ENCODE peak calls at places on chromosome 20, in seven cellular contexts. One of them, this sample, is unnamed.

GRCh38 chr20:21981179-21981578 is 275.7 kb downstream of the PAX1 start:
- DNase-seq in MM.1S: no peak
- DNase-seq in PC-3: no peak
- DNase-seq in neural progenitor cell: no peak
- DNase-seq in K562: no peak
- DNase-seq in OCI-LY7: no peak
- DNase-seq in H9: no peak
- DNase-seq in this sample: peak

GRCh38 chr20:12464036-12464435 is 544.7 kb upstream of the SPTLC3 start:
- DNase-seq in PC-3: no peak
- DNase-seq in OCI-LY7: no peak
- DNase-seq in H9: no peak
- DNase-seq in MM.1S: no peak
- DNase-seq in K562: no peak
- DNase-seq in neural progenitor cell: no peak
- DNase-seq in this sample: no peak

GRCh38 chr20:20215976-20216727 is 151.8 kb upstream of the INSM1 start:
- DNase-seq in H9: no peak
- DNase-seq in PC-3: no peak
- DNase-seq in OCI-LY7: no peak
- DNase-seq in neural progenitor cell: no peak
- DNase-seq in K562: no peak
- DNase-seq in MM.1S: no peak
- DNase-seq in this sample: no peak

GRCh38 chr20:2130062-2130591 is 28.5 kb downstream of the STK35 start:
- DNase-seq in K562: no peak
- DNase-seq in H9: no peak
- DNase-seq in PC-3: no peak
- DNase-seq in OCI-LY7: no peak
- DNase-seq in MM.1S: no peak
- DNase-seq in neural progenitor cell: no peak
- DNase-seq in this sample: no peak

GRCh38 chr20:59772931-59773913 is 160.2 kb downstream of the SYCP2 start:
- DNase-seq in neural progenitor cell: no peak
- DNase-seq in PC-3: peak
- DNase-seq in OCI-LY7: no peak
- DNase-seq in MM.1S: no peak
- DNase-seq in K562: no peak
- DNase-seq in H9: peak
- DNase-seq in this sample: peak

GRCh38 chr20:63186528-63187316 is 29.2 kb downstream of the YTHDF1 start:
- DNase-seq in neural progenitor cell: no peak
- DNase-seq in MM.1S: no peak
- DNase-seq in K562: no peak
- DNase-seq in H9: no peak
- DNase-seq in OCI-LY7: no peak
- DNase-seq in PC-3: peak
- DNase-seq in this sample: peak

GRCh38 chr20:38635721-38636285 is 34.2 kb downstream of the ARHGAP40 start:
- DNase-seq in PC-3: peak
- DNase-seq in MM.1S: no peak
- DNase-seq in OCI-LY7: peak
- DNase-seq in K562: peak
- DNase-seq in neural progenitor cell: no peak
- DNase-seq in H9: no peak
- DNase-seq in this sample: no peak

GRCh38 chr20:57811373-57812020 is 101.7 kb upstream of the PMEPA1 start:
- DNase-seq in K562: no peak
- DNase-seq in PC-3: no peak
- DNase-seq in neural progenitor cell: peak
- DNase-seq in H9: no peak
- DNase-seq in OCI-LY7: no peak
- DNase-seq in MM.1S: no peak
- DNase-seq in this sample: peak

GRCh38 chr20:1623501-1624250 is 3.9 kb upstream of the SIRPB1 start:
- DNase-seq in MM.1S: no peak
- DNase-seq in OCI-LY7: no peak
- DNase-seq in PC-3: peak
- DNase-seq in K562: no peak
- DNase-seq in neural progenitor cell: no peak
- DNase-seq in H9: no peak
- DNase-seq in this sample: peak

GRCh38 chr20:58624687-58625086 is 26.4 kb upstream of the STX16 start:
- DNase-seq in H9: no peak
- DNase-seq in neural progenitor cell: no peak
- DNase-seq in OCI-LY7: no peak
- DNase-seq in K562: no peak
- DNase-seq in MM.1S: no peak
- DNase-seq in PC-3: no peak
- DNase-seq in this sample: no peak

GRCh38 chr20:39800548-39800947 is 838.4 kb downstream of the DHX35 start:
- DNase-seq in neural progenitor cell: no peak
- DNase-seq in OCI-LY7: no peak
- DNase-seq in PC-3: no peak
- DNase-seq in MM.1S: peak
- DNase-seq in H9: no peak
- DNase-seq in K562: no peak
- DNase-seq in this sample: peak

GRCh38 chr20:56439784-56440291 is 27.8 kb downstream of the CASS4 start:
- DNase-seq in neural progenitor cell: no peak
- DNase-seq in H9: no peak
- DNase-seq in PC-3: no peak
- DNase-seq in K562: no peak
- DNase-seq in MM.1S: no peak
- DNase-seq in OCI-LY7: no peak
- DNase-seq in this sample: peak

GRCh38 chr20:32327087-32327681 is 30.9 kb upstream of the ASXL1 start:
- DNase-seq in MM.1S: no peak
- DNase-seq in PC-3: no peak
- DNase-seq in K562: peak
- DNase-seq in neural progenitor cell: no peak
- DNase-seq in H9: no peak
- DNase-seq in OCI-LY7: no peak
- DNase-seq in this sample: peak

GRCh38 chr20:53879048-53879684 is 191.2 kb downstream of the BCAS1 start:
- DNase-seq in H9: no peak
- DNase-seq in MM.1S: no peak
- DNase-seq in K562: no peak
- DNase-seq in PC-3: no peak
- DNase-seq in OCI-LY7: no peak
- DNase-seq in neural progenitor cell: no peak
- DNase-seq in this sample: no peak

GRCh38 chr20:53883098-53883762 is 187.2 kb downstream of the BCAS1 start:
- DNase-seq in K562: no peak
- DNase-seq in H9: no peak
- DNase-seq in PC-3: peak
- DNase-seq in neural progenitor cell: no peak
- DNase-seq in OCI-LY7: no peak
- DNase-seq in MM.1S: no peak
- DNase-seq in this sample: no peak

GRCh38 chr20:53878262-53879047 is 191.9 kb downstream of the BCAS1 start:
- DNase-seq in K562: no peak
- DNase-seq in OCI-LY7: no peak
- DNase-seq in PC-3: no peak
- DNase-seq in H9: no peak
- DNase-seq in neural progenitor cell: no peak
- DNase-seq in MM.1S: no peak
- DNase-seq in this sample: peak

GRCh38 chr20:53881362-53881761 is 189.0 kb downstream of the BCAS1 start:
- DNase-seq in OCI-LY7: no peak
- DNase-seq in K562: no peak
- DNase-seq in MM.1S: no peak
- DNase-seq in H9: no peak
- DNase-seq in PC-3: no peak
- DNase-seq in neural progenitor cell: no peak
- DNase-seq in this sample: no peak

GRCh38 chr20:53880108-53880641 is 190.2 kb downstream of the BCAS1 start:
- DNase-seq in neural progenitor cell: no peak
- DNase-seq in MM.1S: no peak
- DNase-seq in K562: no peak
- DNase-seq in H9: no peak
- DNase-seq in PC-3: no peak
- DNase-seq in OCI-LY7: no peak
- DNase-seq in this sample: no peak
- H2AFZ ChIP-seq in neural progenitor cell: no peak
- H2AFZ ChIP-seq in MM.1S: no peak
- H2AFZ ChIP-seq in K562: peak
- H2AFZ ChIP-seq in H9: no peak
- H2AFZ ChIP-seq in PC-3: no peak
- H2AFZ ChIP-seq in OCI-LY7: peak
- H2AFZ ChIP-seq in this sample: peak

DNA sequence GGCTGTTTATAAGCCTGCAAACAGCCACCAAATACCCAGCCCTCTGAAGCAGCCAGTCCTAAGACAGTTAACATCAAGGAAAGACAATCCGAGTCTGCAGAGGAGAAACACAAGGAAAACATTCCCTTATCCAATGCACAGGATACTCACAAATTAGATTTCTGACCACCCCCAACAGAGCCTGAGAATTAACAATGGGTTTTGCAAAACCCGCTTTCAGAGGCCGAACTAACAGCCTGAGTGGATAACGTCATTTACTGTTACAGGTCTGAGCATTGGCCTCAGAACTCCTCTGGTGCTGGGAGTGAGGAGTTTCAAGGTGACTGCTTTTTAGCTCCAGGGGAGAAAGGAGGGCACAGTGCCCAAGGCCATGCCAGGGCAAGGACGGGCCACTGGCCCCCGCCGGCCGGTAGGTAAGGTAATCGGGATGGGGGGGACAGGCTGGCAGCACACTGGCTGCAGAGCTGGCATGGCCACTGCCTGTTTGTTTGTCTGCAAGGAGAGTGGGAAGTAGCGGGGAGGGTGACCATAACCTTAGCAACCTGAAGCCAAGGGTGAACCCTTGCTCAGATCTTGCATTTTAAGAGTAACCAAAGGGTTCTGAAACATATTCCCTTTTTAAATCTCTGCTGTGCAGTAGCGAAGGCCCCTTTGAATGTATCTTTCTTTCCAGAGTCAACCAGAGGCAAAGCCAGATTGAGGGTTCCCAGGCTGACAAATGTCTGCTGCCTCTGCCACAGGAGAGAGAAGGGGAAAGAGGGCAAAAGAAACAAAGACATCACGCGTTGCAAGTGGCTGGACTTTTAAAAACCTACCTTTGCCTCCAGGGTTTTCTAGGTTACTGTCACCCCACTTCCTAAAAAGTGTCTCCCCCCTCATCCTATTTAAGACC is 3.9 kb downstream of the ZMYND8 start:
- DNase-seq in neural progenitor cell: peak
- DNase-seq in MM.1S: peak
- DNase-seq in K562: no peak
- DNase-seq in OCI-LY7: peak
- DNase-seq in H9: no peak
- DNase-seq in PC-3: peak
- DNase-seq in this sample: no peak
- H2AFZ ChIP-seq in neural progenitor cell: no peak
- H2AFZ ChIP-seq in MM.1S: peak
- H2AFZ ChIP-seq in K562: no peak
- H2AFZ ChIP-seq in OCI-LY7: no peak
- H2AFZ ChIP-seq in H9: no peak
- H2AFZ ChIP-seq in PC-3: peak
- H2AFZ ChIP-seq in this sample: peak

GRCh38 chr20:51562334-51563140 is 20.0 kb upstream of the NFATC2 start:
- DNase-seq in H9: peak
- DNase-seq in neural progenitor cell: peak
- DNase-seq in K562: peak
- DNase-seq in MM.1S: no peak
- DNase-seq in OCI-LY7: no peak
- DNase-seq in PC-3: peak
- DNase-seq in this sample: peak
- H2AFZ ChIP-seq in H9: no peak
- H2AFZ ChIP-seq in neural progenitor cell: peak
- H2AFZ ChIP-seq in K562: peak
- H2AFZ ChIP-seq in MM.1S: no peak
- H2AFZ ChIP-seq in OCI-LY7: no peak
- H2AFZ ChIP-seq in PC-3: peak
- H2AFZ ChIP-seq in this sample: peak

DNA sequence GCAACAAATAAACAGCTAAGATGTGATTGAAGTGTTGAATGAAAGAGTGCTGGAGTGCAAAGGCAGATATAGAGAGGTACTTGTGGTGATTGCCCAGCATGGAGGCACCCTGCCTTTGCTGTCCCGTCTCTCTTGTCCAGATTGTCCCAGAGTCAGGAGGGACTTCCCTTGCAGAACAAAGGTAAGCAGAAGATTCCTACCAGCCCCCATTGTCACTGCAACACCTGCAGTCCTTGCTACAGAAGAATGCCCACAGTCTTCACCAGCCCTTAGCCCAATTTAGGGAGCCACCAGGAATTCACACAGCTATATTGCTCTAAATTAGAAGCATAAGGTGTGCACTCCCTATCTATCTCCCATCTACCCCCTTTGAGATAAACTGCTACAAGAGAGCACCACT is 491.8 kb downstream of the KIF16B start:
- DNase-seq in PC-3: no peak
- DNase-seq in neural progenitor cell: no peak
- DNase-seq in OCI-LY7: no peak
- DNase-seq in H9: no peak
- DNase-seq in K562: no peak
- DNase-seq in MM.1S: no peak
- DNase-seq in this sample: no peak
- H2AFZ ChIP-seq in PC-3: no peak
- H2AFZ ChIP-seq in neural progenitor cell: no peak
- H2AFZ ChIP-seq in OCI-LY7: peak
- H2AFZ ChIP-seq in H9: no peak
- H2AFZ ChIP-seq in K562: no peak
- H2AFZ ChIP-seq in MM.1S: peak
- H2AFZ ChIP-seq in this sample: no peak

GRCh38 chr20:51337126-51337805 is 205.3 kb downstream of the NFATC2 start:
- DNase-seq in OCI-LY7: no peak
- DNase-seq in MM.1S: no peak
- DNase-seq in K562: no peak
- DNase-seq in PC-3: no peak
- DNase-seq in neural progenitor cell: no peak
- DNase-seq in H9: no peak
- DNase-seq in this sample: no peak

GRCh38 chr20:51333446-51333845 is 209.1 kb downstream of the NFATC2 start:
- DNase-seq in PC-3: no peak
- DNase-seq in OCI-LY7: no peak
- DNase-seq in neural progenitor cell: no peak
- DNase-seq in H9: no peak
- DNase-seq in MM.1S: no peak
- DNase-seq in K562: no peak
- DNase-seq in this sample: no peak

GRCh38 chr20:51334609-51335008 is 207.9 kb downstream of the NFATC2 start:
- DNase-seq in MM.1S: no peak
- DNase-seq in PC-3: no peak
- DNase-seq in OCI-LY7: no peak
- DNase-seq in neural progenitor cell: no peak
- DNase-seq in H9: no peak
- DNase-seq in K562: no peak
- DNase-seq in this sample: no peak

GRCh38 chr20:51333971-51334370 is 208.5 kb downstream of the NFATC2 start:
- DNase-seq in PC-3: no peak
- DNase-seq in K562: no peak
- DNase-seq in MM.1S: no peak
- DNase-seq in neural progenitor cell: no peak
- DNase-seq in H9: no peak
- DNase-seq in OCI-LY7: no peak
- DNase-seq in this sample: no peak

GRCh38 chr20:51335329-51335841 is 207.1 kb downstream of the NFATC2 start:
- DNase-seq in K562: no peak
- DNase-seq in H9: no peak
- DNase-seq in neural progenitor cell: no peak
- DNase-seq in OCI-LY7: no peak
- DNase-seq in PC-3: peak
- DNase-seq in MM.1S: no peak
- DNase-seq in this sample: peak
- H2AFZ ChIP-seq in K562: peak
- H2AFZ ChIP-seq in H9: no peak
- H2AFZ ChIP-seq in neural progenitor cell: no peak
- H2AFZ ChIP-seq in OCI-LY7: no peak
- H2AFZ ChIP-seq in PC-3: peak
- H2AFZ ChIP-seq in MM.1S: no peak
- H2AFZ ChIP-seq in this sample: no peak

GRCh38 chr20:24991897-24992419 is 593 bp downstream of the APMAP start:
- DNase-seq in neural progenitor cell: peak
- DNase-seq in MM.1S: no peak
- DNase-seq in H9: no peak
- DNase-seq in PC-3: peak
- DNase-seq in K562: peak
- DNase-seq in OCI-LY7: peak
- DNase-seq in this sample: no peak
- H2AFZ ChIP-seq in neural progenitor cell: peak
- H2AFZ ChIP-seq in MM.1S: peak
- H2AFZ ChIP-seq in H9: no peak
- H2AFZ ChIP-seq in PC-3: peak
- H2AFZ ChIP-seq in K562: peak
- H2AFZ ChIP-seq in OCI-LY7: peak
- H2AFZ ChIP-seq in this sample: peak